ENCODE peak calls at places on chromosomes 6 and 20, in nine cellular contexts. A, T, N, K, D, Z, I, Y and L are unnamed samples.

GRCh38 chr6:36430351-36430750 is 12.3 kb downstream of the PXT1 start:
- DNase-seq in A (peak; percentile 41), Z (no peak), I (peak; percentile 97), D (no peak), K (no peak), Y (no peak), N (no peak), T (no peak), L (no peak)

GRCh38 chr6:142728367-142728766 is 216.6 kb downstream of the HIVEP2 start:
- DNase-seq in Y (no peak), N (no peak), D (no peak), Z (no peak), K (no peak), I (peak; percentile 88), T (no peak), A (peak; percentile 23), L (no peak)

GRCh38 chr20:45781391-45781931 is 10.2 kb downstream of the WFDC3 start:
- DNase-seq in Z (no peak), T (no peak), K (no peak), Y (no peak), N (no peak), A (peak; percentile 79), D (no peak), I (peak; percentile 25), L (peak; percentile 99)

GRCh38 chr6:108565091-108565766 is 4.5 kb downstream of the FOXO3 start:
- DNase-seq in Y (no peak), N (no peak), Z (peak; percentile 77), A (no peak), I (no peak), T (peak; percentile 42), K (peak; percentile 59), D (no peak), L (peak; percentile 62)

GRCh38 chr20:58697201-58697866 is 4.7 kb downstream of the NPEPL1 start:
- DNase-seq in T (no peak), Y (peak; percentile 18), D (no peak), Z (no peak), N (no peak), I (no peak), A (no peak), K (no peak), L (no peak)

GRCh38 chr20:57369601-57370000 is 18.5 kb downstream of the RAE1 start:
- DNase-seq in T (no peak), N (no peak), K (no peak), A (no peak), Z (no peak), Y (no peak), I (no peak), D (no peak), L (no peak)

GRCh38 chr20:38804682-38805501 is 605 bp upstream of the PPP1R16B start:
- DNase-seq in I (no peak), Y (peak; percentile 66), N (peak; percentile 80), K (peak; percentile 36), A (no peak), T (peak; percentile 50), D (peak; percentile 5), Z (peak; percentile 16), L (no peak)

GRCh38 chr20:2408111-2408510 is 27.4 kb downstream of the TGM6 start:
- DNase-seq in Z (no peak), A (no peak), I (no peak), T (no peak), K (no peak), N (no peak), Y (no peak), D (no peak), L (no peak)

GRCh38 chr6:134063121-134063965 is 10.9 kb upstream of the SLC2A12 start:
- DNase-seq in Z (no peak), D (no peak), A (peak; percentile 44), K (no peak), N (no peak), I (no peak), Y (peak; percentile 46), T (peak; percentile 29), L (no peak)

GRCh38 chr20:31966991-31967655 is 828 bp upstream of the XKR7 start:
- DNase-seq in A (no peak), I (peak; percentile 79), Z (no peak), T (no peak), K (no peak), N (no peak), Y (no peak), D (no peak), L (no peak)

GRCh38 chr6:111416529-111416928 is 66.5 kb downstream of the REV3L start:
- DNase-seq in D (no peak), Z (no peak), T (no peak), N (no peak), K (no peak), A (no peak), I (no peak), Y (no peak), L (no peak)

GRCh38 chr20:31842471-31843157 is 2.8 kb downstream of the FOXS1 start:
- DNase-seq in I (no peak), Y (no peak), Z (no peak), T (no peak), N (no peak), K (no peak), D (no peak), A (peak; percentile 94), L (peak; percentile 67)

GRCh38 chr6:11414564-11414963 is 123.0 kb upstream of the TMEM170B start:
- DNase-seq in D (no peak), K (no peak), Y (peak; percentile 43), Z (peak; percentile 65), N (no peak), A (peak; percentile 38), I (no peak), T (no peak), L (peak; percentile 30)

GRCh38 chr6:97697450-97697849 is 414.4 kb upstream of the MMS22L start:
- DNase-seq in Y (no peak), I (no peak), K (no peak), N (no peak), T (no peak), D (no peak), Z (no peak), A (peak; percentile 86), L (no peak)

GRCh38 chr6:144294016-144294415 is 8.9 kb downstream of the UTRN start:
- DNase-seq in N (no peak), T (no peak), K (no peak), Y (no peak), Z (no peak), A (peak; percentile 90), I (no peak), D (no peak), L (peak; percentile 73)